ENCODE peak calls at places on chromosome 7, in seven cellular contexts. One of them, this sample, is unnamed.

GRCh38 chr7:16484453-16485158 is 19.1 kb upstream of the SOSTDC1 start:
- DNase-seq in cardiac fibroblast: peak
- DNase-seq in mammary epithelial cell: peak
- DNase-seq in kidney epithelial cell: peak
- DNase-seq in DND-41: no peak
- DNase-seq in prostate gland: no peak
- DNase-seq in astrocyte of the spinal cord: peak
- DNase-seq in this sample: peak

GRCh38 chr7:41110186-41110585 is 592.7 kb downstream of the INHBA start:
- DNase-seq in cardiac fibroblast: peak
- DNase-seq in mammary epithelial cell: peak
- DNase-seq in kidney epithelial cell: peak
- DNase-seq in DND-41: no peak
- DNase-seq in prostate gland: no peak
- DNase-seq in astrocyte of the spinal cord: no peak
- DNase-seq in this sample: peak

GRCh38 chr7:124557587-124557986 is 208.0 kb downstream of the GPR37 start:
- DNase-seq in cardiac fibroblast: no peak
- DNase-seq in mammary epithelial cell: no peak
- DNase-seq in kidney epithelial cell: no peak
- DNase-seq in DND-41: no peak
- DNase-seq in prostate gland: no peak
- DNase-seq in astrocyte of the spinal cord: no peak
- DNase-seq in this sample: no peak

GRCh38 chr7:55964261-55964801 is at the start of gene NIPSNAP2:
- DNase-seq in cardiac fibroblast: peak
- DNase-seq in mammary epithelial cell: peak
- DNase-seq in kidney epithelial cell: no peak
- DNase-seq in DND-41: peak
- DNase-seq in prostate gland: peak
- DNase-seq in astrocyte of the spinal cord: peak
- DNase-seq in this sample: peak

GRCh38 chr7:25775999-25776736 is 375.8 kb upstream of the NFE2L3 start:
- DNase-seq in cardiac fibroblast: no peak
- DNase-seq in mammary epithelial cell: no peak
- DNase-seq in kidney epithelial cell: no peak
- DNase-seq in DND-41: no peak
- DNase-seq in prostate gland: no peak
- DNase-seq in astrocyte of the spinal cord: no peak
- DNase-seq in this sample: no peak

GRCh38 chr7:25949672-25950487 is 202.1 kb upstream of the NFE2L3 start:
- DNase-seq in cardiac fibroblast: no peak
- DNase-seq in mammary epithelial cell: no peak
- DNase-seq in kidney epithelial cell: no peak
- DNase-seq in DND-41: no peak
- DNase-seq in prostate gland: peak
- DNase-seq in astrocyte of the spinal cord: no peak
- DNase-seq in this sample: no peak

GRCh38 chr7:73824986-73825385 is 5.8 kb upstream of the CLDN4 start:
- DNase-seq in cardiac fibroblast: no peak
- DNase-seq in mammary epithelial cell: no peak
- DNase-seq in kidney epithelial cell: no peak
- DNase-seq in DND-41: no peak
- DNase-seq in prostate gland: no peak
- DNase-seq in astrocyte of the spinal cord: no peak
- DNase-seq in this sample: no peak

GRCh38 chr7:135169141-135169935 is 1.2 kb downstream of the CYREN start:
- DNase-seq in cardiac fibroblast: peak
- DNase-seq in mammary epithelial cell: peak
- DNase-seq in kidney epithelial cell: no peak
- DNase-seq in DND-41: peak
- DNase-seq in prostate gland: no peak
- DNase-seq in astrocyte of the spinal cord: no peak
- DNase-seq in this sample: peak

GRCh38 chr7:157220916-157221569 is 82.3 kb downstream of the UBE3C start:
- DNase-seq in cardiac fibroblast: no peak
- DNase-seq in mammary epithelial cell: no peak
- DNase-seq in kidney epithelial cell: no peak
- DNase-seq in DND-41: no peak
- DNase-seq in prostate gland: no peak
- DNase-seq in astrocyte of the spinal cord: no peak
- DNase-seq in this sample: no peak

GRCh38 chr7:117582219-117582704 is 102.4 kb downstream of the CFTR start:
- DNase-seq in cardiac fibroblast: peak
- DNase-seq in mammary epithelial cell: no peak
- DNase-seq in kidney epithelial cell: no peak
- DNase-seq in DND-41: no peak
- DNase-seq in prostate gland: no peak
- DNase-seq in astrocyte of the spinal cord: peak
- DNase-seq in this sample: peak

GRCh38 chr7:38731195-38731594 is 100.0 kb upstream of the AMPH start:
- DNase-seq in cardiac fibroblast: peak
- DNase-seq in mammary epithelial cell: peak
- DNase-seq in kidney epithelial cell: no peak
- DNase-seq in DND-41: no peak
- DNase-seq in prostate gland: no peak
- DNase-seq in astrocyte of the spinal cord: peak
- DNase-seq in this sample: no peak

GRCh38 chr7:41889040-41889439 is 186.2 kb upstream of the INHBA start:
- DNase-seq in cardiac fibroblast: no peak
- DNase-seq in mammary epithelial cell: no peak
- DNase-seq in kidney epithelial cell: no peak
- DNase-seq in DND-41: no peak
- DNase-seq in prostate gland: no peak
- DNase-seq in astrocyte of the spinal cord: no peak
- DNase-seq in this sample: no peak

GRCh38 chr7:113810108-113810748 is 108.6 kb downstream of the PPP1R3A start:
- DNase-seq in cardiac fibroblast: no peak
- DNase-seq in mammary epithelial cell: no peak
- DNase-seq in kidney epithelial cell: no peak
- DNase-seq in DND-41: no peak
- DNase-seq in prostate gland: no peak
- DNase-seq in astrocyte of the spinal cord: peak
- DNase-seq in this sample: no peak

GRCh38 chr7:133486-133885 is 58.9 kb upstream of the FAM20C start:
- DNase-seq in cardiac fibroblast: no peak
- DNase-seq in mammary epithelial cell: no peak
- DNase-seq in kidney epithelial cell: no peak
- DNase-seq in DND-41: no peak
- DNase-seq in prostate gland: no peak
- DNase-seq in astrocyte of the spinal cord: no peak
- DNase-seq in this sample: no peak

GRCh38 chr7:150964593-150965111 is 13.5 kb downstream of the KCNH2 start:
- DNase-seq in cardiac fibroblast: no peak
- DNase-seq in mammary epithelial cell: no peak
- DNase-seq in kidney epithelial cell: no peak
- DNase-seq in DND-41: no peak
- DNase-seq in prostate gland: no peak
- DNase-seq in astrocyte of the spinal cord: no peak
- DNase-seq in this sample: no peak

GRCh38 chr7:100428967-100429636 is 529 bp upstream of the MEPCE start:
- DNase-seq in cardiac fibroblast: peak
- DNase-seq in mammary epithelial cell: peak
- DNase-seq in kidney epithelial cell: peak
- DNase-seq in DND-41: peak
- DNase-seq in prostate gland: peak
- DNase-seq in astrocyte of the spinal cord: peak
- DNase-seq in this sample: peak

GRCh38 chr7:100427762-100428198 is 723 bp downstream of the ZCWPW1 start:
- DNase-seq in cardiac fibroblast: no peak
- DNase-seq in mammary epithelial cell: no peak
- DNase-seq in kidney epithelial cell: no peak
- DNase-seq in DND-41: no peak
- DNase-seq in prostate gland: no peak
- DNase-seq in astrocyte of the spinal cord: no peak
- DNase-seq in this sample: no peak

GRCh38 chr7:100429637-100430449 is at the start of gene MEPCE:
- DNase-seq in cardiac fibroblast: peak
- DNase-seq in mammary epithelial cell: peak
- DNase-seq in kidney epithelial cell: peak
- DNase-seq in DND-41: peak
- DNase-seq in prostate gland: peak
- DNase-seq in astrocyte of the spinal cord: peak
- DNase-seq in this sample: peak

GRCh38 chr7:100426516-100426915 is 2.0 kb downstream of the ZCWPW1 start:
- DNase-seq in cardiac fibroblast: no peak
- DNase-seq in mammary epithelial cell: no peak
- DNase-seq in kidney epithelial cell: no peak
- DNase-seq in DND-41: no peak
- DNase-seq in prostate gland: no peak
- DNase-seq in astrocyte of the spinal cord: no peak
- DNase-seq in this sample: no peak

DNA sequence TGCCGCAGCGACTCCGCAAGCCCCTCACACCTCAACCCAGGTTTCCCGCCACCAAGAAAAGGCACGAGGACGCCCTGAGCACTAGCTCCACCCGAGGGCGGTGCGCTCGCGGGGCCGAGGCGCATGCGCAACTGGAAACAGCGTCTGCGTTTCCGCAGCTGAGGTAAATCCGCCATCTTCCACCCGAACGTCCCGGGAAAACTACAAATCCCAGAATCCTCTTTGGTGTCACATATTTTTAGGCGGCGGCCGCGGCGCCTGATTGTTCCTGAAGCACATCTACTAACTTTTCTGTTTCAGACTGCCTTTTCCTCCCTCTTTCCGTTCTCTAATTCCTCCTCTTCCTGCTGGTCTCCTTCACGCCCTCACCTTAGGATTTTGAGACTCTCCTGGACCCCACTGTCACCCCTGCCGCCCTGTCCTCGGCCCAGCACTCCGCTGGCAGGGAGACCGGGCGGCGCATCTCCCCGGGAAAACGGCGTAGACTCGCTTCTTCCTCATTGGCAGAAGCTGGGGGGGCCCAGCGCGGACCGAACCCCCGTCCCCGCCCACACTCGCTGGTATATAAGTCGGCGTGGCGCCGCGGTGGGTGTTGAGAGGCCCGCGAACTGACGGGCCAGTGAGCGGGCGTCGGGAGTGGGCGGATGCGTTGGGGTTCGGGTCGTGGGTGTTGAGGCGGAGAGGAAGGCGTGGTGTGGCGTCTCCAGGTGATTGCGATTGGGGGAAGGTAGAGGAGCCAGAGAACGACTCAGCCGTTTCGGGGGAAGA is at the start of gene ZCWPW1:
- DNase-seq in cardiac fibroblast: peak
- DNase-seq in mammary epithelial cell: peak
- DNase-seq in kidney epithelial cell: peak
- DNase-seq in DND-41: peak
- DNase-seq in prostate gland: peak
- DNase-seq in astrocyte of the spinal cord: peak
- DNase-seq in this sample: peak
- TF ChIP-seq CTCF in cardiac fibroblast: no peak
- TF ChIP-seq CTCF in mammary epithelial cell: no peak
- TF ChIP-seq CTCF in kidney epithelial cell: no peak
- TF ChIP-seq CTCF in DND-41: peak
- TF ChIP-seq CTCF in prostate gland: no peak
- TF ChIP-seq CTCF in astrocyte of the spinal cord: no peak
- TF ChIP-seq CTCF in this sample: no peak

GRCh38 chr7:130288829-130289228 is 4.1 kb upstream of the CPA4 start:
- DNase-seq in cardiac fibroblast: peak
- DNase-seq in mammary epithelial cell: no peak
- DNase-seq in kidney epithelial cell: no peak
- DNase-seq in DND-41: no peak
- DNase-seq in prostate gland: no peak
- DNase-seq in astrocyte of the spinal cord: no peak
- DNase-seq in this sample: no peak
- TF ChIP-seq CTCF in cardiac fibroblast: no peak
- TF ChIP-seq CTCF in mammary epithelial cell: no peak
- TF ChIP-seq CTCF in kidney epithelial cell: no peak
- TF ChIP-seq CTCF in DND-41: no peak
- TF ChIP-seq CTCF in prostate gland: no peak
- TF ChIP-seq CTCF in astrocyte of the spinal cord: no peak
- TF ChIP-seq CTCF in this sample: no peak

DNA sequence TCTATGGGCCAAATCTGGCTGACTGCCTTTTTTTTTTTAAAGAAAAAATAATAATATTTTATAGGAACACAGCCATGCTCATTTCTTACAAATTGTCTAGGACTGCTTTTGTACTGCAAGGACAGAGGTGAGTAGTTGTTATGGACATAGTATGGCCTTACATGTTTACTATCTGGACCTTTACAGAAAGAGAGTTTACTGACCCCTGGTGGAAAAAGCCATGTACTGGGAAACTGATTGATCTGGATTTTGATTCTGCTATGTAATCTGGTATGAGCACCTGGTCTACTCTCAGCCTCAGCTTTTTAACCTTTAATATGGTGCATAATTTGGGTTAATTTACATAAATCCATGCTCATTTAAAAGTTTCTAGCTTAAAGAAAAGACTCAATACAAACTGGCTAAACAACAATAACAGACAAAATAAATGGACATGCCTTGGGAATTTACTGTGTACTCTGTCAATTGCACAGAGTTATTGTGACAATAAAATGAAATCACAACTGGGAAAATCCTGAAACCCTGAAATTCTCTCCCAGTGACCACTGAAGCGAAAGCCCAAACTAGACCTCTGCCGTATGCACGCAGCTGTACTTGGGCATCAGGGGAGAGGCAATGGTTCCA is 260.7 kb downstream of the BMPER start:
- DNase-seq in cardiac fibroblast: peak
- DNase-seq in mammary epithelial cell: peak
- DNase-seq in kidney epithelial cell: no peak
- DNase-seq in DND-41: no peak
- DNase-seq in prostate gland: no peak
- DNase-seq in astrocyte of the spinal cord: peak
- DNase-seq in this sample: peak
- TF ChIP-seq CTCF in cardiac fibroblast: peak
- TF ChIP-seq CTCF in mammary epithelial cell: peak
- TF ChIP-seq CTCF in kidney epithelial cell: peak
- TF ChIP-seq CTCF in DND-41: peak
- TF ChIP-seq CTCF in prostate gland: peak
- TF ChIP-seq CTCF in astrocyte of the spinal cord: peak
- TF ChIP-seq CTCF in this sample: peak

DNA sequence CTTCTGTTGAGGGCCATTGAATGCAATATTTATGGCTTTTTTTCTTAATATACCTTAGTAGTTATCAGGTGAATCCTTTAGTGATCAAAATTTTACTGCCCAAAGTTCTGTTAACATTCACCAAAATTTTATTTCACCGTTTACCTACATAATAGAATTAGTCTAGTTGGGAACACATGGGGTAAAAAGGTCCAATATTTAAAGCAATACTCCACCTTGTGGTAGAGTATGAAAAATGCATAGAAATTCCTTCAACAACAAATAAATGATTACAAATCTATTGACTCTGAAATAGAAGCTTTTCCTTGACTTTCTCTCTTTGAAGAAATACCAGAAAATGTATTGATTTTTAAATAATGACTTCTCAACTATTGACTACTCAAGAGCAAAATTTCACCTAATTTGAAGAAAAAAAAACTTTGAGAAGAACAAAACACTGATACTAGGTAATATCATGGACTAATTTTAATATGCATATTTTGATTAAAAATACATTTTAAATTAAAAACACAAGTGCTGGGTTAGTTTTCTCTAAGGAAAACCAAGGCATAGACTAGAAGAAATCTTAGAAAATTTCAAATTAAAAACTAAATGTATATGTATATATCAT is 43.3 kb downstream of the POLR1F start:
- DNase-seq in cardiac fibroblast: peak
- DNase-seq in mammary epithelial cell: peak
- DNase-seq in kidney epithelial cell: no peak
- DNase-seq in DND-41: no peak
- DNase-seq in prostate gland: no peak
- DNase-seq in astrocyte of the spinal cord: peak
- DNase-seq in this sample: peak
- TF ChIP-seq CTCF in cardiac fibroblast: peak
- TF ChIP-seq CTCF in mammary epithelial cell: peak
- TF ChIP-seq CTCF in kidney epithelial cell: peak
- TF ChIP-seq CTCF in DND-41: peak
- TF ChIP-seq CTCF in prostate gland: peak
- TF ChIP-seq CTCF in astrocyte of the spinal cord: peak
- TF ChIP-seq CTCF in this sample: peak

This sample was measured in fibroblast of the aortic adventitia.